ENCODE peak calls at places on chromosomes 13 and 19, in seven cellular contexts. G, O, A, U, Q, J and X are unnamed samples.

GRCh38 chr19:16825312-16826168 is 3.7 kb upstream of the SIN3B start:
- DNase-seq in G (peak), O (peak), A (no peak), U (peak), Q (peak), J (peak), X (peak)

GRCh38 chr13:23018143-23018542 is 162.6 kb upstream of the SGCG start:
- DNase-seq in G (no peak), O (no peak), A (no peak), U (no peak), Q (no peak), J (no peak), X (no peak)

GRCh38 chr19:3353493-3353892 is 12.9 kb upstream of the NFIC start:
- DNase-seq in G (no peak), O (no peak), A (no peak), U (no peak), Q (no peak), J (no peak), X (no peak)

GRCh38 chr13:41774605-41775218 is 186.2 kb downstream of the VWA8 start:
- DNase-seq in G (no peak), O (no peak), A (no peak), U (no peak), Q (no peak), J (no peak), X (no peak)

GRCh38 chr13:78593129-78593528 is 10.2 kb downstream of the POU4F1 start:
- DNase-seq in G (no peak), O (no peak), A (no peak), U (no peak), Q (no peak), J (no peak), X (no peak)

GRCh38 chr13:33372251-33372919 is 86.8 kb upstream of the STARD13 start:
- DNase-seq in G (no peak), O (peak), A (no peak), U (no peak), Q (no peak), J (no peak), X (no peak)

GRCh38 chr13:41713405-41713804 is 247.5 kb downstream of the VWA8 start:
- DNase-seq in G (no peak), O (no peak), A (no peak), U (no peak), Q (no peak), J (no peak), X (no peak)

GRCh38 chr13:40342461-40342860 is 324.0 kb downstream of the FOXO1 start:
- DNase-seq in G (no peak), O (no peak), A (no peak), U (no peak), Q (no peak), J (no peak), X (no peak)

GRCh38 chr13:64925284-64925683 is 2304.9 kb downstream of the PCDH9 start:
- DNase-seq in G (no peak), O (peak), A (no peak), U (no peak), Q (no peak), J (peak), X (no peak)

GRCh38 chr13:24351423-24351822 is 42.0 kb downstream of the C1QTNF9 start:
- DNase-seq in G (no peak), O (no peak), A (no peak), U (no peak), Q (no peak), J (no peak), X (no peak)

GRCh38 chr19:5306531-5306930 is 34.1 kb downstream of the PTPRS start:
- DNase-seq in G (no peak), O (no peak), A (no peak), U (no peak), Q (no peak), J (no peak), X (no peak)

GRCh38 chr19:12783849-12784393 is 7.4 kb upstream of the JUNB start:
- DNase-seq in G (no peak), O (no peak), A (no peak), U (no peak), Q (peak), J (peak), X (no peak)

GRCh38 chr13:36728006-36728405 is 54.2 kb downstream of the SERTM1 start:
- DNase-seq in G (no peak), O (no peak), A (no peak), U (no peak), Q (no peak), J (no peak), X (no peak)

GRCh38 chr19:34504809-34505291 is 23.3 kb downstream of the WTIP start:
- DNase-seq in G (no peak), O (no peak), A (no peak), U (no peak), Q (peak), J (no peak), X (no peak)

GRCh38 chr19:55538132-55538531 is 1.2 kb upstream of the SBK2 start:
- DNase-seq in G (no peak), O (no peak), A (no peak), U (no peak), Q (no peak), J (no peak), X (no peak)

GRCh38 chr19:13615890-13616289 is 109.6 kb upstream of the CACNA1A start:
- DNase-seq in G (no peak), O (peak), A (peak), U (no peak), Q (no peak), J (no peak), X (no peak)

GRCh38 chr19:45382426-45382825 is 12.1 kb upstream of the ERCC2 start:
- DNase-seq in G (no peak), O (no peak), A (no peak), U (no peak), Q (no peak), J (no peak), X (no peak)

GRCh38 chr19:3135961-3136683 is at the start of gene GNA15:
- DNase-seq in G (no peak), O (no peak), A (no peak), U (no peak), Q (no peak), J (peak), X (no peak)

GRCh38 chr13:28394422-28394821 is 100.5 kb downstream of the FLT1 start:
- DNase-seq in G (no peak), O (peak), A (no peak), U (no peak), Q (no peak), J (peak), X (no peak)

GRCh38 chr19:6047741-6048231 is 62.5 kb downstream of the RFX2 start:
- DNase-seq in G (no peak), O (peak), A (peak), U (no peak), Q (peak), J (peak), X (no peak)

GRCh38 chr19:52748336-52748950 is 13.6 kb upstream of the ZNF611 start:
- DNase-seq in G (peak), O (peak), A (peak), U (peak), Q (no peak), J (peak), X (no peak)

GRCh38 chr13:26502826-26503225 is 54.7 kb upstream of the WASF3 start:
- DNase-seq in G (peak), O (peak), A (no peak), U (no peak), Q (no peak), J (peak), X (no peak)

GRCh38 chr19:29858000-29858596 is 46.3 kb downstream of the CCNE1 start:
- DNase-seq in G (no peak), O (no peak), A (no peak), U (peak), Q (peak), J (peak), X (no peak)

GRCh38 chr13:113048766-113049165 is 56.8 kb upstream of the F7 start:
- DNase-seq in G (peak), O (no peak), A (no peak), U (no peak), Q (no peak), J (no peak), X (no peak)

GRCh38 chr19:11168568-11168967 is 13.0 kb upstream of the SPC24 start:
- DNase-seq in G (no peak), O (peak), A (no peak), U (no peak), Q (no peak), J (peak), X (no peak)

GRCh38 chr19:13262450-13262849 is 112.2 kb downstream of the IER2 start:
- DNase-seq in G (no peak), O (peak), A (no peak), U (peak), Q (no peak), J (peak), X (peak)